ENCODE peak calls at places on chromosomes 7 and 10, in five cellular contexts. K, N, O, L and Z are unnamed samples.

GRCh38 chr10:82934429-82934828 is 1059.4 kb downstream of the NRG3 start:
- DNase-seq in K (peak; percentile 21), N (no peak), O (peak; percentile 10), L (no peak), Z (no peak)

GRCh38 chr10:48671914-48672595 is 12.6 kb upstream of the WDFY4 start:
- DNase-seq in K (no peak), N (no peak), O (no peak), L (no peak), Z (no peak)

GRCh38 chr7:102935450-102936110 is 22.8 kb downstream of the LRRC17 start:
- DNase-seq in K (no peak), N (no peak), O (peak; percentile 74), L (no peak), Z (no peak)

GRCh38 chr7:8436965-8437364 is 3.6 kb downstream of the NXPH1 start:
- DNase-seq in K (peak; percentile 54), N (no peak), O (peak; percentile 14), L (no peak), Z (no peak)

GRCh38 chr7:102912742-102913141 is at the start of gene LRRC17:
- DNase-seq in K (no peak), N (no peak), O (peak; percentile 96), L (no peak), Z (no peak)

GRCh38 chr7:1065263-1066260 is 21.2 kb downstream of the GPR146 start:
- DNase-seq in K (peak; percentile 84), N (peak; percentile 88), O (peak; percentile 83), L (peak; percentile 76), Z (peak; percentile 88)

GRCh38 chr10:61774031-61774430 is 111.3 kb downstream of the CABCOCO1 start:
- DNase-seq in K (no peak), N (no peak), O (no peak), L (no peak), Z (no peak)

GRCh38 chr10:124079864-124080263 is 13.5 kb downstream of the CHST15 start:
- DNase-seq in K (no peak), N (no peak), O (no peak), L (no peak), Z (no peak)

GRCh38 chr10:94076325-94076841 is 82.7 kb downstream of the PLCE1 start:
- DNase-seq in K (peak; percentile 34), N (no peak), O (peak; percentile 80), L (no peak), Z (no peak)